ENCODE peak calls at places on chromosomes 6 and 20, in four cellular contexts. W, M, P and N are unnamed samples.

GRCh38 chr6:108570518-108570917 is 9.8 kb downstream of the FOXO3 start:
- DNase-seq in W (no peak), P (no peak), M (no peak), N (no peak)

GRCh38 chr6:135209803-135210202 is 28.7 kb downstream of the MYB start:
- DNase-seq in M (no peak), P (no peak), W (no peak), N (peak; percentile 60)

GRCh38 chr6:43724914-43725642 is 37.5 kb upstream of the MRPS18A start:
- DNase-seq in P (peak; percentile 68), M (peak; percentile 81), W (peak; percentile 95), N (peak; percentile 99)

GRCh38 chr6:88107241-88107640 is 58.9 kb downstream of the CNR1 start:
- DNase-seq in M (no peak), W (no peak), P (no peak), N (no peak)

GRCh38 chr6:110875548-110876169 is 1.1 kb downstream of the AMD1 start:
- DNase-seq in P (peak; percentile 34), W (peak; percentile 19), M (no peak), N (no peak)

GRCh38 chr20:48129319-48129973 is 344.2 kb upstream of the SULF2 start:
- DNase-seq in P (no peak), W (peak; percentile 6), M (no peak), N (no peak)

GRCh38 chr6:3053231-3053508 is 15.1 kb upstream of the RIPK1 start:
- DNase-seq in P (no peak), W (no peak), M (no peak), N (no peak)

GRCh38 chr20:63873477-63873971 is 8.5 kb downstream of the TPD52L2 start:
- DNase-seq in W (peak; percentile 77), M (no peak), P (peak; percentile 23), N (peak; percentile 96)

GRCh38 chr6:77568570-77568969 is 84.3 kb upstream of the MEI4 start:
- DNase-seq in M (no peak), P (no peak), W (no peak), N (no peak)

GRCh38 chr20:1376453-1377270 is 16.2 kb downstream of the FKBP1A start:
- DNase-seq in M (no peak), P (no peak), W (peak; percentile 33), N (no peak)

GRCh38 chr6:142030115-142030619 is 102.6 kb upstream of the GJE1 start:
- DNase-seq in P (no peak), W (peak; percentile 51), M (no peak), N (no peak)

GRCh38 chr6:134936476-134936875 is 13.4 kb downstream of the ALDH8A1 start:
- DNase-seq in M (no peak), P (no peak), W (no peak), N (no peak)

GRCh38 chr6:89547286-89547685 is 91.3 kb downstream of the LYRM2 start:
- DNase-seq in W (no peak), P (no peak), M (no peak), N (no peak)

GRCh38 chr20:45878076-45878731 is 2.8 kb upstream of the ZSWIM1 start:
- DNase-seq in M (no peak), W (peak; percentile 86), P (no peak), N (no peak)

GRCh38 chr6:131807644-131808459 is at the start of gene ENPP1:
- DNase-seq in M (peak; percentile 71), P (peak; percentile 30), W (peak; percentile 48), N (no peak)

GRCh38 chr6:110720066-110720465 is 95.2 kb downstream of the CDK19 start:
- DNase-seq in W (no peak), P (no peak), M (no peak), N (no peak)

GRCh38 chr6:2729921-2730320 is 20.8 kb downstream of the MYLK4 start:
- DNase-seq in W (no peak), M (no peak), P (no peak), N (no peak)